ENCODE peak calls at places on chromosomes 1 and 21, in eight cellular contexts. F is GM23338, G is PC-3, O is OCI-LY7, R is hepatocyte, M is HCT116, U is neural progenitor cell, P is MM.1S. Z is an unnamed sample. For H3K4me1, the result is how much of the 10 kb centered on the place peaks cover.

GRCh38 chr1:26848947-26849774 is 13.8 kb upstream of the SFN start:
- DNase-seq in F (no peak), G (peak), O (no peak), R (peak), M (peak), U (no peak), P (no peak), Z (peak)

GRCh38 chr1:6580119-6580587 is 359 bp downstream of the ZBTB48 start:
- DNase-seq in F (no peak), G (no peak), O (peak), R (no peak), M (no peak), U (no peak), P (no peak), Z (no peak)

GRCh38 chr1:205812271-205812877 is 624 bp downstream of the SLC41A1 start:
- DNase-seq in F (peak), G (peak), O (peak), R (peak), M (no peak), U (peak), P (peak), Z (peak)

GRCh38 chr1:111251570-111251969 is 24.1 kb downstream of the CHI3L2 start:
- DNase-seq in F (no peak), G (no peak), O (no peak), R (no peak), M (no peak), U (no peak), P (peak), Z (no peak)

GRCh38 chr1:68916227-68916853 is 419.5 kb upstream of the DEPDC1 start:
- DNase-seq in F (no peak), G (peak), O (no peak), R (peak), M (no peak), U (no peak), P (no peak), Z (peak)

GRCh38 chr1:204927673-204928641 is 57.3 kb downstream of the NFASC start:
- DNase-seq in F (peak), G (no peak), O (no peak), R (no peak), M (no peak), U (no peak), P (no peak), Z (no peak)

GRCh38 chr1:5067251-5067650 is 412.8 kb downstream of the AJAP1 start:
- DNase-seq in F (no peak), G (no peak), O (no peak), R (no peak), M (no peak), U (no peak), P (no peak), Z (no peak)

GRCh38 chr1:177817969-177818872 is 151.6 kb downstream of the SEC16B start:
- DNase-seq in F (no peak), G (no peak), O (peak), R (peak), M (no peak), U (no peak), P (peak), Z (no peak)

GRCh38 chr1:67338642-67339041 is 31.0 kb downstream of the IL12RB2 start:
- DNase-seq in F (no peak), G (no peak), O (peak), R (no peak), M (no peak), U (no peak), P (no peak), Z (peak)

GRCh38 chr1:224852901-224853568 is 76.4 kb upstream of the DNAH14 start:
- DNase-seq in F (peak), G (peak), O (peak), R (peak), M (peak), U (peak), P (peak), Z (peak)

GRCh38 chr1:43152866-43153265 is 19.2 kb downstream of the EBNA1BP2 start:
- DNase-seq in F (peak), G (no peak), O (no peak), R (no peak), M (no peak), U (no peak), P (no peak), Z (no peak)

GRCh38 chr1:152110365-152110859 is 4.8 kb downstream of the TCHH start:
- DNase-seq in F (peak), G (peak), O (no peak), R (peak), M (no peak), U (peak), P (peak), Z (peak)

GRCh38 chr1:91827094-91828006 is 58.6 kb downstream of the TGFBR3 start:
- DNase-seq in F (no peak), G (no peak), O (no peak), R (peak), M (no peak), U (no peak), P (no peak), Z (peak)

GRCh38 chr21:45303111-45303615 is 15.5 kb upstream of the POFUT2 start:
- DNase-seq in F (no peak), G (no peak), O (no peak), R (no peak), M (no peak), U (no peak), P (no peak), Z (no peak)

GRCh38 chr1:212286437-212287131 is 1.4 kb downstream of the PPP2R5A start:
- DNase-seq in F (no peak), G (peak), O (no peak), R (no peak), M (no peak), U (peak), P (no peak), Z (peak)

GRCh38 chr1:1732381-1732780 is 8.2 kb upstream of the CDK11A start:
- DNase-seq in F (no peak), G (no peak), O (no peak), R (no peak), M (no peak), U (no peak), P (no peak), Z (no peak)

GRCh38 chr1:26705788-26706237 is 10.0 kb downstream of the ARID1A start:
- DNase-seq in F (no peak), G (peak), O (peak), R (no peak), M (no peak), U (no peak), P (no peak), Z (peak)

GRCh38 chr1:205598841-205599666 is 32.8 kb downstream of the ELK4 start:
- DNase-seq in F (no peak), G (no peak), O (no peak), R (peak), M (no peak), U (no peak), P (no peak), Z (no peak)

GRCh38 chr1:36883315-36883949 is 150.9 kb downstream of the GRIK3 start:
- DNase-seq in F (no peak), G (no peak), O (no peak), R (no peak), M (no peak), U (no peak), P (no peak), Z (no peak)

GRCh38 chr1:228279011-228279721 is 71.3 kb downstream of the OBSCN start:
- DNase-seq in F (no peak), G (no peak), O (no peak), R (no peak), M (no peak), U (no peak), P (no peak), Z (no peak)

GRCh38 chr1:3065797-3066196 is 3.2 kb upstream of the PRDM16 start:
- DNase-seq in F (no peak), G (no peak), O (no peak), R (no peak), M (no peak), U (no peak), P (no peak), Z (no peak)

GRCh38 chr1:188425687-188426086 is 1596.9 kb downstream of the PLA2G4A start:
- DNase-seq in F (no peak), G (peak), O (no peak), R (no peak), M (no peak), U (no peak), P (no peak), Z (peak)

GRCh38 chr1:198047913-198048312 is 108.9 kb upstream of the NEK7 start:
- DNase-seq in F (no peak), G (no peak), O (no peak), R (no peak), M (no peak), U (no peak), P (peak), Z (no peak)

GRCh38 chr1:67522793-67523192 is 92.6 kb upstream of the SERBP1 start:
- DNase-seq in F (no peak), G (no peak), O (no peak), R (no peak), M (no peak), U (no peak), P (no peak), Z (no peak)

GRCh38 chr1:89974701-89975470 is 20.0 kb upstream of the ZNF326 start:
- DNase-seq in F (no peak), G (no peak), O (no peak), R (no peak), M (no peak), U (no peak), P (no peak), Z (peak)

GRCh38 chr21:24658016-24658415 is 949.3 kb downstream of the MRPL39 start:
- DNase-seq in F (no peak), G (no peak), O (no peak), R (no peak), M (no peak), U (no peak), P (no peak), Z (no peak)

GRCh38 chr1:227880342-227880924 is 65.0 kb downstream of the PRSS38 start:
- DNase-seq in F (no peak), G (no peak), O (no peak), R (no peak), M (no peak), U (no peak), P (no peak), Z (no peak)

GRCh38 chr21:43262427-43262826 is 93.6 kb downstream of the CRYAA start:
- DNase-seq in F (no peak), G (no peak), O (no peak), R (peak), M (no peak), U (no peak), P (no peak), Z (no peak)

GRCh38 chr1:90386899-90387334 is 330.2 kb downstream of the BARHL2 start:
- DNase-seq in F (no peak), G (peak), O (no peak), R (no peak), M (no peak), U (no peak), P (no peak), Z (peak)

GRCh38 chr21:34186119-34186719 is 112.8 kb downstream of the MRPS6 start:
- DNase-seq in F (no peak), G (no peak), O (no peak), R (peak), M (no peak), U (no peak), P (no peak), Z (no peak)
- TF ChIP-seq EZH2phosphoT487 in F (no peak), G (no peak), O (no peak), R (no peak), M (no peak), U (no peak), P (no peak), Z (no peak)

GRCh38 chr21:33761104-33762036 is 119.1 kb downstream of the ITSN1 start:
- DNase-seq in F (no peak), G (peak), O (no peak), R (peak), M (peak), U (no peak), P (peak), Z (peak)
- H3K4me1 ChIP-seq in F (under half), G (under half), O (under half), R (under half), M (under half), U (under half), P (under half), Z (under half)

GRCh38 chr1:87939486-87939885 is 610.8 kb downstream of the LMO4 start:
- DNase-seq in F (no peak), G (no peak), O (no peak), R (no peak), M (no peak), U (no peak), P (no peak), Z (peak)
- TF ChIP-seq EZH2phosphoT487 in F (no peak), G (no peak), O (no peak), R (no peak), M (no peak), U (no peak), P (no peak), Z (no peak)

DNA sequence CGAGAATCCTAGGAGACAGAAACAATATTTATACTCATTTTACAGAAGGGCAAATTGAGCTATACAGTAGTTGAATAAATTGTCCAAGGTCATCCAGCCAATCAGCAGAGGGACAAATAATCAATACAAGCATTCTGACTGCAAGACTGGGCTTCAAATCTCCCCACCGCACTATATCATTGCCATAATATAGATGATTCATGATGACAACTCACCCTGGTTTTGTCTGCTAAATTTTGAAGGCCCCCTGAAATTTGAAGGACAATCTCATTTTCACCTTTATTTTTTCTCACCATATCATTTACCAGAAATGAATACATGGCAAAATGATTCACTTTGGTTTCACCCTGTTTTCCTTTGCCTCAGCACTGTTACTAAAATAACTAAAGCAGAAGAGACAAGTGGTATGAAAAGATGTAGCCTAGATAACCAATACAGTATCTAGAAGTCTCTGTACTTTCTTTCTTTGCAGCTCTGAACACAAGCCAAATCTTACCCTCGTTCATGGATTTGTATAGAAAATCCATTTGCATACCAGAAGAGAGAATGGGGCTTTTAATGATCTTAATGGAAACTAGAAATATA is 292.5 kb downstream of the TTLL7 start:
- DNase-seq in F (no peak), G (no peak), O (no peak), R (no peak), M (no peak), U (no peak), P (no peak), Z (no peak)
- H3K4me1 ChIP-seq in F (under half), G (under half), O (under half), R (under half), M (under half), U (under half), P (under half), Z (under half)

GRCh38 chr1:23799570-23800395 is 771 bp downstream of the GALE start:
- DNase-seq in F (peak), G (peak), O (no peak), R (peak), M (peak), U (peak), P (no peak), Z (peak)

GRCh38 chr1:23800396-23801337 is at the start of gene GALE:
- DNase-seq in F (peak), G (peak), O (peak), R (peak), M (peak), U (peak), P (peak), Z (peak)

GRCh38 chr1:23801876-23802275 is 1.3 kb upstream of the GALE start:
- DNase-seq in F (peak), G (no peak), O (no peak), R (no peak), M (no peak), U (no peak), P (no peak), Z (no peak)

GRCh38 chr1:23799255-23799569 is 1.3 kb downstream of the GALE start:
- DNase-seq in F (no peak), G (no peak), O (no peak), R (no peak), M (no peak), U (no peak), P (no peak), Z (no peak)

DNA sequence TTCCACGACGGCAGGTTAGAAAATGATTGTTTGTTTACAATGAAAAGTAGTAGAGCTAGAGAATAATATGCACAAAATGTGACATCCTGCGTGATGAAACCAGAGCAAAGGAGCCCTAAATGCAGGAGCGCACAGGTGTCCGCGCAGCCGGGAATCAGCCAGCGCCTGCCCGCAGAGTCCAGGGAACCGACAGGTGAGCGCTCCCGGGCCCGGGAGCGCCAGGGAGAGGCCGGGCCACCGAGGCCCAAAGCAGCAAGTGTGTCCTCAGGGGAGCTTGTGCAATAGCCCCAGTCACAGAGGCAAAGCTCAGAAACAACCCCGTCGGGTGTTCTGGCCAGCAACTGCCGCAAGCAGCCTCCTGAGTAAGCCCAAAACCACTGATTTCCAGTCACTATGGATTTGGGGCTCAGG is 789 bp upstream of the GALE start:
- DNase-seq in F (peak), G (peak), O (no peak), R (peak), M (no peak), U (no peak), P (no peak), Z (peak)
- TF ChIP-seq EZH2phosphoT487 in F (no peak), G (no peak), O (no peak), R (no peak), M (no peak), U (no peak), P (no peak), Z (no peak)

GRCh38 chr1:60196026-60196425 is 122.5 kb upstream of the C1orf87 start:
- DNase-seq in F (no peak), G (no peak), O (no peak), R (no peak), M (no peak), U (no peak), P (no peak), Z (no peak)
- H3K4me1 ChIP-seq in F (under half), G (under half), O (under half), R (under half), M (under half), U (under half), P (under half), Z (under half)

DNA sequence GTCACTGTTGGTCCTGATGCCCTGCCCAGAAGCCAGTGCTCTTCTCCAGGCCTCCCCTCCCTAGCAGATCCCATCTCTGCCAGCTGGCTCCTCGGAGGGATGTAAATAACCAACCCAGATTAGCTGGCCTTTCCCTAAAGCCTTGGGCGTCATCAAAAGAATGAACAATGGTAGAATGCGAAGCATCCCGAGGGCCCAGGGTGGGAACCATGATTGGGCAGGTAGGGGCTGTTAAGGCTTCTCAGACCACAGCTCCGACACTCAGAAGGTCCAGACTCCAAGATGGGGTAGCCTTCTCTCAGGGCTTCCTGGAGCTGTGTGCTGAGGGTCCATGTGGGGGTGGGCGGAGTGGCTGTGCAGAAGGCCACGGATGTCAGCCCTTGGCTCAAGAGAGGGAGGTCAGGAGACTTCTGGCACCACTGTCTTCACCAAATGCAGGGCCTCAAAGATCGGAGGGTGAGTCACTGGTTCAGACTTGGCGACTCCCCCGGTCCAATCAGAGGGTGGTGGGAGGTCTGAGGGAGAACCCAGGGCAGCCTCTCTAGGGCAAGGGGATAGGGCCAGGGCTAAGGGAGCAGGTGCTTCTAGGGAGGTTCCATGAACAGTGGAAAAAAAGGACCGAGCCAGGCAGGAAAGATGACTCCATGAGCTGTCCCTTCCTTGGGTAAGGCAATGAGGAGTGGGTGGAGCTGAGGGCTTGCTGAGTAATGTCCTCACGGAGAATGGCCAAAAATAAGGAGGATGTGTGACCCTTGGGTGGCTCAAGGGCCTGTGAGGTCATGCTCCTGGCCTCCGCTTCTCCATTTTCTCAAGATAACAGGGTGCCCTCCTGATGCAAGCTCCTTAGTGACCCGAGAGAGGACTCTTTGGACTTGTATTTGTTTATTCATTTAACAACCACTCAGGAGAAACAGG is 58.4 kb upstream of the EPS8L3 start:
- DNase-seq in F (no peak), G (peak), O (no peak), R (no peak), M (no peak), U (no peak), P (no peak), Z (peak)
- TF ChIP-seq EZH2phosphoT487 in F (no peak), G (no peak), O (no peak), R (no peak), M (no peak), U (no peak), P (no peak), Z (no peak)

GRCh38 chr1:226688056-226688748 is 50.9 kb downstream of the ITPKB start:
- DNase-seq in F (peak), G (no peak), O (peak), R (no peak), M (no peak), U (peak), P (no peak), Z (no peak)
- H3K4me1 ChIP-seq in F (under half), G (under half), O (half or more), R (under half), M (under half), U (under half), P (under half), Z (under half)

DNA sequence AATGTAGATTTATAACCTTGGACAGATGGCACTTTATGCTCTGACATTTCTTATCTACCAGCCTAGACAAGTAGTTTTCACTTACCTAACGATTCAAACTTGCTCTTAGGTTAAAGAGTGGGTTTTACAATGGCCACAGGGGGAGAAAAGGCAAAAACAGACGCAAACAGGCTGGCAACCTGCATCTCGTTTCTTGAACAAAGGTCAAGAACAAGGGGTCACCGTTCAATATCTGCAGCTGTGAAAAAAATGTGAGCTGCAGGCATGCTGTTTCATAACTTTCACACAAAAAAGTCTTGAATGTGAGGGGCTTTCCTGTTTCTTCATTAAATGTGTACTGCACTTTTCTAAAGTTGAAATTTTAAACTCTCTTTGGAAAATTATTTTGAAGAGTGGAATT is 49.4 kb downstream of the SYDE2 start:
- DNase-seq in F (no peak), G (no peak), O (no peak), R (no peak), M (no peak), U (no peak), P (no peak), Z (no peak)
- TF ChIP-seq EZH2phosphoT487 in F (no peak), G (no peak), O (no peak), R (no peak), M (no peak), U (no peak), P (no peak), Z (no peak)

Z was measured in GM23248.